ENCODE peak calls at places on chromosomes 2 and 18, in four cellular contexts. One of them, this sample, is unnamed.

GRCh38 chr2:69584127-69584889 is 59.2 kb downstream of the AAK1 start:
- DNase-seq in left ventricle myocardium inferior: no peak
- DNase-seq in epithelial cell of esophagus: no peak
- DNase-seq in A549: no peak
- DNase-seq in this sample: no peak

GRCh38 chr2:9782197-9782719 is 61.0 kb upstream of the TAF1B start:
- DNase-seq in A549: no peak
- DNase-seq in left ventricle myocardium inferior: no peak
- DNase-seq in epithelial cell of esophagus: peak
- DNase-seq in this sample: peak

GRCh38 chr18:36207326-36207725 is 20.0 kb downstream of the MOCOS start:
- DNase-seq in left ventricle myocardium inferior: no peak
- DNase-seq in A549: no peak
- DNase-seq in epithelial cell of esophagus: no peak
- DNase-seq in this sample: no peak

GRCh38 chr2:5911801-5912200 is 219.6 kb downstream of the SOX11 start:
- DNase-seq in A549: no peak
- DNase-seq in left ventricle myocardium inferior: no peak
- DNase-seq in epithelial cell of esophagus: no peak
- DNase-seq in this sample: no peak

GRCh38 chr2:10610213-10610892 is 79.4 kb downstream of the NOL10 start:
- DNase-seq in left ventricle myocardium inferior: no peak
- DNase-seq in epithelial cell of esophagus: no peak
- DNase-seq in A549: no peak
- DNase-seq in this sample: no peak

GRCh38 chr2:149258531-149258930 is 71.9 kb upstream of the LYPD6 start:
- DNase-seq in left ventricle myocardium inferior: no peak
- DNase-seq in A549: no peak
- DNase-seq in epithelial cell of esophagus: peak
- DNase-seq in this sample: peak

GRCh38 chr2:150567771-150568278 is 80.4 kb upstream of the RND3 start:
- DNase-seq in epithelial cell of esophagus: no peak
- DNase-seq in A549: no peak
- DNase-seq in left ventricle myocardium inferior: no peak
- DNase-seq in this sample: no peak

GRCh38 chr2:118110991-118111390 is 22.7 kb downstream of the INSIG2 start:
- DNase-seq in epithelial cell of esophagus: no peak
- DNase-seq in A549: no peak
- DNase-seq in left ventricle myocardium inferior: no peak
- DNase-seq in this sample: no peak

GRCh38 chr18:961644-962355 is 57.1 kb downstream of the ADCYAP1 start:
- DNase-seq in epithelial cell of esophagus: peak
- DNase-seq in left ventricle myocardium inferior: peak
- DNase-seq in A549: no peak
- DNase-seq in this sample: peak

GRCh38 chr2:237701859-237702370 is 74.5 kb downstream of the LRRFIP1 start:
- DNase-seq in A549: no peak
- DNase-seq in left ventricle myocardium inferior: no peak
- DNase-seq in epithelial cell of esophagus: no peak
- DNase-seq in this sample: no peak

GRCh38 chr2:26299488-26300092 is 46.4 kb upstream of the SELENOI start:
- DNase-seq in A549: no peak
- DNase-seq in left ventricle myocardium inferior: no peak
- DNase-seq in epithelial cell of esophagus: peak
- DNase-seq in this sample: peak

GRCh38 chr2:186927185-186927866 is 78.4 kb upstream of the ZSWIM2 start:
- DNase-seq in A549: no peak
- DNase-seq in left ventricle myocardium inferior: no peak
- DNase-seq in epithelial cell of esophagus: no peak
- DNase-seq in this sample: no peak

GRCh38 chr2:130913891-130914290 is 77.2 kb downstream of the ARHGEF4 start:
- DNase-seq in epithelial cell of esophagus: no peak
- DNase-seq in A549: no peak
- DNase-seq in left ventricle myocardium inferior: no peak
- DNase-seq in this sample: no peak

GRCh38 chr2:127614731-127615130 is 31.2 kb upstream of the GPR17 start:
- DNase-seq in epithelial cell of esophagus: no peak
- DNase-seq in A549: no peak
- DNase-seq in left ventricle myocardium inferior: no peak
- DNase-seq in this sample: no peak

GRCh38 chr18:35355140-35355618 is 11.0 kb upstream of the ZNF24 start:
- DNase-seq in left ventricle myocardium inferior: peak
- DNase-seq in A549: no peak
- DNase-seq in epithelial cell of esophagus: peak
- DNase-seq in this sample: peak

GRCh38 chr2:241560883-241561474 is 2.4 kb downstream of the BOK start:
- DNase-seq in left ventricle myocardium inferior: no peak
- DNase-seq in epithelial cell of esophagus: no peak
- DNase-seq in A549: no peak
- DNase-seq in this sample: no peak

GRCh38 chr2:42922790-42923631 is 130.6 kb upstream of the HAAO start:
- DNase-seq in left ventricle myocardium inferior: no peak
- DNase-seq in epithelial cell of esophagus: peak
- DNase-seq in A549: no peak
- DNase-seq in this sample: peak

GRCh38 chr2:48445091-48445725 is 84.7 kb upstream of the STON1 start:
- DNase-seq in A549: no peak
- DNase-seq in epithelial cell of esophagus: peak
- DNase-seq in left ventricle myocardium inferior: no peak
- DNase-seq in this sample: peak

GRCh38 chr2:767440-767839 is 90.2 kb upstream of the TMEM18 start:
- DNase-seq in epithelial cell of esophagus: no peak
- DNase-seq in A549: no peak
- DNase-seq in left ventricle myocardium inferior: no peak
- DNase-seq in this sample: no peak

GRCh38 chr18:76451475-76452331 is 43.3 kb downstream of the ZNF516 start:
- DNase-seq in epithelial cell of esophagus: no peak
- DNase-seq in left ventricle myocardium inferior: no peak
- DNase-seq in A549: no peak
- DNase-seq in this sample: no peak

GRCh38 chr2:109402180-109402579 is 211.6 kb downstream of the SEPTIN10 start:
- DNase-seq in epithelial cell of esophagus: no peak
- DNase-seq in left ventricle myocardium inferior: no peak
- DNase-seq in A549: no peak
- DNase-seq in this sample: no peak

GRCh38 chr2:173715483-173715882 is 249.7 kb downstream of the SP3 start:
- DNase-seq in left ventricle myocardium inferior: no peak
- DNase-seq in A549: no peak
- DNase-seq in epithelial cell of esophagus: peak
- DNase-seq in this sample: peak

GRCh38 chr18:39462436-39462835 is 1896.8 kb upstream of the CELF4 start:
- DNase-seq in A549: no peak
- DNase-seq in left ventricle myocardium inferior: no peak
- DNase-seq in epithelial cell of esophagus: peak
- DNase-seq in this sample: peak

GRCh38 chr2:219245148-219245898 is at the start of the genes GLB1L and STK16:
- DNase-seq in epithelial cell of esophagus: peak
- DNase-seq in A549: peak
- DNase-seq in left ventricle myocardium inferior: peak
- DNase-seq in this sample: peak

GRCh38 chr2:58435246-58435645 is 194.1 kb upstream of the FANCL start:
- DNase-seq in A549: no peak
- DNase-seq in epithelial cell of esophagus: no peak
- DNase-seq in left ventricle myocardium inferior: no peak
- DNase-seq in this sample: no peak
- H3K4me3 ChIP-seq in A549: no peak
- H3K4me3 ChIP-seq in epithelial cell of esophagus: no peak
- H3K4me3 ChIP-seq in left ventricle myocardium inferior: no peak
- H3K4me3 ChIP-seq in this sample: no peak

GRCh38 chr2:210541280-210541902 is 15.0 kb upstream of the CPS1 start:
- DNase-seq in A549: no peak
- DNase-seq in left ventricle myocardium inferior: no peak
- DNase-seq in epithelial cell of esophagus: no peak
- DNase-seq in this sample: no peak
- H3K4me3 ChIP-seq in A549: no peak
- H3K4me3 ChIP-seq in left ventricle myocardium inferior: no peak
- H3K4me3 ChIP-seq in epithelial cell of esophagus: no peak
- H3K4me3 ChIP-seq in this sample: no peak

DNA sequence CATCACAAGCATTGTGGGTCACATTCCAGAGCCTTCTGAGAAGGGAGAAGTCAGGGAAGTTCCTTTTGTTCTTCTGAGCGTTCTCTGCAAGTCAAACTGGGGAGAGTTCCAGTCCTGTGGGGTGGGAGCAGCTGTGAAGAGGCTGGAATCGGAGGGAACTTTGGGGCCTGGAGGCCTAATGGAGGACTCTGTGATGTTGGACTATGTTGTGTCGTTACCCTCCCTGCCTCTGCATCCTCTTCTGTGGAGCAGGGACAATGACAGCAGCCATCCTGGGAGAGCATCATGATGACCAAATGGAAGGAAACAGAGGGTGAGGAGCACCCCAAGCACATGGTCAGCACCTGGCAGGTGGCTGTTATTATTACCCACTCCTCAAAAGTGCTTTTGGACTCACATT is 115.3 kb downstream of the MRO start:
- DNase-seq in epithelial cell of esophagus: no peak
- DNase-seq in A549: no peak
- DNase-seq in left ventricle myocardium inferior: no peak
- DNase-seq in this sample: no peak
- H3K4me3 ChIP-seq in epithelial cell of esophagus: no peak
- H3K4me3 ChIP-seq in A549: no peak
- H3K4me3 ChIP-seq in left ventricle myocardium inferior: no peak
- H3K4me3 ChIP-seq in this sample: no peak

GRCh38 chr2:61421611-61422010 is 49.3 kb downstream of the USP34 start:
- DNase-seq in A549: no peak
- DNase-seq in left ventricle myocardium inferior: no peak
- DNase-seq in epithelial cell of esophagus: no peak
- DNase-seq in this sample: no peak

GRCh38 chr2:61419570-61419969 is 51.3 kb downstream of the USP34 start:
- DNase-seq in epithelial cell of esophagus: peak
- DNase-seq in left ventricle myocardium inferior: no peak
- DNase-seq in A549: no peak
- DNase-seq in this sample: peak

GRCh38 chr2:61419129-61419528 is 51.8 kb downstream of the USP34 start:
- DNase-seq in A549: no peak
- DNase-seq in left ventricle myocardium inferior: no peak
- DNase-seq in epithelial cell of esophagus: no peak
- DNase-seq in this sample: no peak

GRCh38 chr2:61423714-61424113 is 47.2 kb downstream of the USP34 start:
- DNase-seq in epithelial cell of esophagus: peak
- DNase-seq in A549: no peak
- DNase-seq in left ventricle myocardium inferior: no peak
- DNase-seq in this sample: peak

GRCh38 chr2:61420986-61421546 is 49.8 kb downstream of the USP34 start:
- DNase-seq in left ventricle myocardium inferior: no peak
- DNase-seq in epithelial cell of esophagus: no peak
- DNase-seq in A549: no peak
- DNase-seq in this sample: no peak
- H3K4me3 ChIP-seq in left ventricle myocardium inferior: no peak
- H3K4me3 ChIP-seq in epithelial cell of esophagus: no peak
- H3K4me3 ChIP-seq in A549: no peak
- H3K4me3 ChIP-seq in this sample: no peak

DNA sequence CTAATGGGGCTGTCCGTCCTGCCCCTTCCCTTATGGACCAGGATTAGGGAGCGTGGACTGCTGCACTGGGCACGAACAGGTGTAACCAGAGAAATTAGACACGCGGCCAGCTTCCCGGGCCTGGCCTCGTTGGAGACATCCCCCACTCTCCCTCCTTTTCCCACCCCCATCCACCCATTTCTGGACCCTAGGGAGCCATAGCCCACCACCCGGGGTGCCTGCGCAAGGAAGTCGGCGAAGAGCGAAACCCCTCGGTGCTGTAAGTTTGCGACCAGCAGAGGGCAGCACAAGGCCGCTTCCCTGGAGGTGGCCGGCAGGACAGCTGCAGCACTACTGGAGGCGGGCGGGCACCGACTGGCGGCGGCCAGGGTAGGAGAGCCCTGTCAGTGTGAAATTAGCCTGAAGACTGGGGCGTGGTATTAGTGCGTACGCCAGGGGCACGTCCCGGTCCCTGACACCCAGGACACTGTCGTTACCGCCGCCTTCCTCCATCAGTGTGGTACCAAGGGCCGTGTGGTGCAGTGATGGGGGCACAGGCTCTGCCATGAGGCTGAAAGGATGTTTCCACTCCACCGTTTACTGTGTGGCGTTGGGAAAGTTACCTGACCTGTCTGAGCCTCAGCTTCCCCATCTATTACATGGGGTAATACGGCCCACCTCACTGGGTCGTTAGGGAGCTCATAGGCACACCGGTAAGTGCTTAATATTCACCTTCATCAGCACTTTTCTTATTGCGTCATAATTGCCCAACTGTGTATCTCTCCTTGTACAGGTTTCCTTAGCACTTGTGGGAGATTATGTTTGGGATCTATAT is 36.0 kb upstream of the CD207 start:
- DNase-seq in A549: peak
- DNase-seq in epithelial cell of esophagus: peak
- DNase-seq in left ventricle myocardium inferior: peak
- DNase-seq in this sample: peak
- H3K4me3 ChIP-seq in A549: peak
- H3K4me3 ChIP-seq in epithelial cell of esophagus: no peak
- H3K4me3 ChIP-seq in left ventricle myocardium inferior: peak
- H3K4me3 ChIP-seq in this sample: no peak